ENCODE peak calls at places on chromosomes 1 and 21, in five cellular contexts. One of them, this sample, is unnamed.

GRCh38 chr1:172499636-172500141 is 33.3 kb upstream of the SUCO start:
- DNase-seq in thyroid gland: peak; percentile 79
- DNase-seq in neural crest cell: no peak
- DNase-seq in omental fat pad: no peak
- DNase-seq in brain microvascular endothelial cell: peak; percentile 3
- DNase-seq in this sample: peak; percentile 10

GRCh38 chr1:68128820-68129219 is 78.4 kb upstream of the DIRAS3 start:
- DNase-seq in thyroid gland: no peak
- DNase-seq in neural crest cell: no peak
- DNase-seq in omental fat pad: no peak
- DNase-seq in brain microvascular endothelial cell: no peak
- DNase-seq in this sample: no peak

GRCh38 chr1:191419842-191420241 is 738.4 kb upstream of the RGS18 start:
- DNase-seq in thyroid gland: no peak
- DNase-seq in neural crest cell: no peak
- DNase-seq in omental fat pad: no peak
- DNase-seq in brain microvascular endothelial cell: no peak
- DNase-seq in this sample: no peak

GRCh38 chr21:32826317-32827167 is 55.0 kb upstream of the PAXBP1 start:
- DNase-seq in thyroid gland: peak; percentile 17
- DNase-seq in neural crest cell: peak; percentile 11
- DNase-seq in omental fat pad: no peak
- DNase-seq in brain microvascular endothelial cell: peak; percentile 38
- DNase-seq in this sample: peak; percentile 49

GRCh38 chr1:115217150-115218033 is 120.7 kb downstream of the NGF start:
- DNase-seq in thyroid gland: peak; percentile 5
- DNase-seq in neural crest cell: no peak
- DNase-seq in omental fat pad: no peak
- DNase-seq in brain microvascular endothelial cell: no peak
- DNase-seq in this sample: no peak

GRCh38 chr1:225817611-225818061 is 7.7 kb downstream of the EPHX1 start:
- DNase-seq in thyroid gland: peak; percentile 97
- DNase-seq in neural crest cell: no peak
- DNase-seq in omental fat pad: peak; percentile 52
- DNase-seq in brain microvascular endothelial cell: peak; percentile 55
- DNase-seq in this sample: peak; percentile 84

GRCh38 chr1:85629532-85629920 is 49.0 kb downstream of the CCN1 start:
- DNase-seq in thyroid gland: no peak
- DNase-seq in neural crest cell: no peak
- DNase-seq in omental fat pad: no peak
- DNase-seq in brain microvascular endothelial cell: no peak
- DNase-seq in this sample: no peak

GRCh38 chr1:6638226-6638625 is 13.6 kb downstream of the THAP3 start:
- DNase-seq in thyroid gland: peak; percentile 32
- DNase-seq in neural crest cell: no peak
- DNase-seq in omental fat pad: no peak
- DNase-seq in brain microvascular endothelial cell: no peak
- DNase-seq in this sample: no peak

GRCh38 chr1:224554620-224555259 is 61.4 kb upstream of the CNIH3 start:
- DNase-seq in thyroid gland: no peak
- DNase-seq in neural crest cell: no peak
- DNase-seq in omental fat pad: no peak
- DNase-seq in brain microvascular endothelial cell: no peak
- DNase-seq in this sample: no peak

GRCh38 chr21:46634966-46635323 is 529 bp upstream of the PRMT2 start:
- DNase-seq in thyroid gland: no peak
- DNase-seq in neural crest cell: no peak
- DNase-seq in omental fat pad: no peak
- DNase-seq in brain microvascular endothelial cell: peak; percentile 81
- DNase-seq in this sample: peak; percentile 83

GRCh38 chr1:206705187-206705586 is 20.5 kb downstream of the MAPKAPK2 start:
- DNase-seq in thyroid gland: peak; percentile 76
- DNase-seq in neural crest cell: peak; percentile 18
- DNase-seq in omental fat pad: no peak
- DNase-seq in brain microvascular endothelial cell: peak; percentile 42
- DNase-seq in this sample: peak; percentile 73

GRCh38 chr1:208154679-208155078 is 89.5 kb downstream of the PLXNA2 start:
- DNase-seq in thyroid gland: peak; percentile 33
- DNase-seq in neural crest cell: no peak
- DNase-seq in omental fat pad: no peak
- DNase-seq in brain microvascular endothelial cell: no peak
- DNase-seq in this sample: no peak

GRCh38 chr1:189538271-189538670 is 939.4 kb downstream of the BRINP3 start:
- DNase-seq in thyroid gland: no peak
- DNase-seq in neural crest cell: no peak
- DNase-seq in omental fat pad: no peak
- DNase-seq in brain microvascular endothelial cell: no peak
- DNase-seq in this sample: no peak

GRCh38 chr1:153459655-153460054 is 796 bp downstream of the S100A7 start:
- DNase-seq in thyroid gland: no peak
- DNase-seq in neural crest cell: no peak
- DNase-seq in omental fat pad: no peak
- DNase-seq in brain microvascular endothelial cell: no peak
- DNase-seq in this sample: no peak

GRCh38 chr1:19366599-19367315 is 54.6 kb downstream of the SLC66A1 start:
- DNase-seq in thyroid gland: no peak
- DNase-seq in neural crest cell: no peak
- DNase-seq in omental fat pad: no peak
- DNase-seq in brain microvascular endothelial cell: no peak
- DNase-seq in this sample: no peak

GRCh38 chr1:29635073-29635335 is 398.7 kb downstream of the PTPRU start:
- DNase-seq in thyroid gland: no peak
- DNase-seq in neural crest cell: no peak
- DNase-seq in omental fat pad: no peak
- DNase-seq in brain microvascular endothelial cell: no peak
- DNase-seq in this sample: no peak

GRCh38 chr1:8712413-8713229 is 104.8 kb downstream of the RERE start:
- DNase-seq in thyroid gland: no peak
- DNase-seq in neural crest cell: no peak
- DNase-seq in omental fat pad: no peak
- DNase-seq in brain microvascular endothelial cell: peak; percentile 78
- DNase-seq in this sample: peak; percentile 80

GRCh38 chr1:1924849-1925248 is 5.8 kb upstream of the TMEM52 start:
- DNase-seq in thyroid gland: no peak
- DNase-seq in neural crest cell: no peak
- DNase-seq in omental fat pad: no peak
- DNase-seq in brain microvascular endothelial cell: no peak
- DNase-seq in this sample: no peak

GRCh38 chr1:110346690-110347089 is 7.5 kb downstream of the RBM15 start:
- DNase-seq in thyroid gland: no peak
- DNase-seq in neural crest cell: no peak
- DNase-seq in omental fat pad: no peak
- DNase-seq in brain microvascular endothelial cell: no peak
- DNase-seq in this sample: no peak

GRCh38 chr1:29527314-29528004 is 291.1 kb downstream of the PTPRU start:
- DNase-seq in thyroid gland: no peak
- DNase-seq in neural crest cell: no peak
- DNase-seq in omental fat pad: no peak
- DNase-seq in brain microvascular endothelial cell: no peak
- DNase-seq in this sample: no peak

GRCh38 chr21:32083175-32083574 is 195.7 kb downstream of the MIS18A start:
- DNase-seq in thyroid gland: no peak
- DNase-seq in neural crest cell: no peak
- DNase-seq in omental fat pad: no peak
- DNase-seq in brain microvascular endothelial cell: no peak
- DNase-seq in this sample: no peak

GRCh38 chr1:30731806-30732276 is 8.5 kb upstream of the MATN1 start:
- DNase-seq in thyroid gland: no peak
- DNase-seq in neural crest cell: no peak
- DNase-seq in omental fat pad: no peak
- DNase-seq in brain microvascular endothelial cell: no peak
- DNase-seq in this sample: no peak

GRCh38 chr1:109499081-109499480 is 5.2 kb downstream of the CYB561D1 start:
- DNase-seq in thyroid gland: peak; percentile 28
- DNase-seq in neural crest cell: no peak
- DNase-seq in omental fat pad: no peak
- DNase-seq in brain microvascular endothelial cell: no peak
- DNase-seq in this sample: no peak

GRCh38 chr1:43532716-43533115 is 2.0 kb downstream of the PTPRF start:
- DNase-seq in thyroid gland: no peak
- DNase-seq in neural crest cell: no peak
- DNase-seq in omental fat pad: no peak
- DNase-seq in brain microvascular endothelial cell: no peak
- DNase-seq in this sample: no peak

GRCh38 chr21:16420086-16420724 is 690.4 kb downstream of the USP25 start:
- DNase-seq in thyroid gland: peak; percentile 73
- DNase-seq in neural crest cell: no peak
- DNase-seq in omental fat pad: no peak
- DNase-seq in brain microvascular endothelial cell: peak; percentile 16
- DNase-seq in this sample: no peak

GRCh38 chr1:202697038-202697437 is 13.2 kb downstream of the SYT2 start:
- DNase-seq in thyroid gland: no peak
- DNase-seq in neural crest cell: no peak
- DNase-seq in omental fat pad: no peak
- DNase-seq in brain microvascular endothelial cell: no peak
- DNase-seq in this sample: no peak

GRCh38 chr1:194155962-194156361 is 969.5 kb upstream of the B3GALT2 start:
- DNase-seq in thyroid gland: no peak
- DNase-seq in neural crest cell: no peak
- DNase-seq in omental fat pad: no peak
- DNase-seq in brain microvascular endothelial cell: no peak
- DNase-seq in this sample: no peak

GRCh38 chr21:18772404-18772803 is 368.8 kb upstream of the TMPRSS15 start:
- DNase-seq in thyroid gland: no peak
- DNase-seq in neural crest cell: no peak
- DNase-seq in omental fat pad: no peak
- DNase-seq in brain microvascular endothelial cell: no peak
- DNase-seq in this sample: no peak

DNA sequence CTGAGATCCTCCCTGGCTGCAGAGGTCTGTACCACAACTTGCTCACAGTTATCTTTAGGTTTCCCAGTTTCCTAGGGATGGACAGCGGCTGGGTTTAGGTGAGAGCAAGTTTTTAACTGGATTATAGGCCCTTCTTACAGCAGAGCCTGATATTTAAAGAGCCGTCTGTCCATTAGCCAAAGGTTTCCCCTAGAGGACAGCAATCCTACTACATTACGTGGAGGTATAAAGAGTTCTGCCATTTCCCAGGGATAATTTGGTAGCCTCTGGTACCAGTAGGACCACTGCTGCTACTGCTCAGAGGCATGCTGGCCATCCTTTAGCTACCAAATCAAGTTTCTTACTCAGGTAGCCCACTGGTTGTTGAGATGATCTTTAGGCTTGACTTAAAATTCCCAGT is 21.9 kb upstream of the FCGR2A start:
- DNase-seq in thyroid gland: no peak
- DNase-seq in neural crest cell: no peak
- DNase-seq in omental fat pad: no peak
- DNase-seq in brain microvascular endothelial cell: no peak
- DNase-seq in this sample: no peak
- TF ChIP-seq CTCF in thyroid gland: no peak
- TF ChIP-seq CTCF in neural crest cell: no peak
- TF ChIP-seq CTCF in omental fat pad: no peak
- TF ChIP-seq CTCF in brain microvascular endothelial cell: peak; percentile 13
- TF ChIP-seq CTCF in this sample: no peak

DNA sequence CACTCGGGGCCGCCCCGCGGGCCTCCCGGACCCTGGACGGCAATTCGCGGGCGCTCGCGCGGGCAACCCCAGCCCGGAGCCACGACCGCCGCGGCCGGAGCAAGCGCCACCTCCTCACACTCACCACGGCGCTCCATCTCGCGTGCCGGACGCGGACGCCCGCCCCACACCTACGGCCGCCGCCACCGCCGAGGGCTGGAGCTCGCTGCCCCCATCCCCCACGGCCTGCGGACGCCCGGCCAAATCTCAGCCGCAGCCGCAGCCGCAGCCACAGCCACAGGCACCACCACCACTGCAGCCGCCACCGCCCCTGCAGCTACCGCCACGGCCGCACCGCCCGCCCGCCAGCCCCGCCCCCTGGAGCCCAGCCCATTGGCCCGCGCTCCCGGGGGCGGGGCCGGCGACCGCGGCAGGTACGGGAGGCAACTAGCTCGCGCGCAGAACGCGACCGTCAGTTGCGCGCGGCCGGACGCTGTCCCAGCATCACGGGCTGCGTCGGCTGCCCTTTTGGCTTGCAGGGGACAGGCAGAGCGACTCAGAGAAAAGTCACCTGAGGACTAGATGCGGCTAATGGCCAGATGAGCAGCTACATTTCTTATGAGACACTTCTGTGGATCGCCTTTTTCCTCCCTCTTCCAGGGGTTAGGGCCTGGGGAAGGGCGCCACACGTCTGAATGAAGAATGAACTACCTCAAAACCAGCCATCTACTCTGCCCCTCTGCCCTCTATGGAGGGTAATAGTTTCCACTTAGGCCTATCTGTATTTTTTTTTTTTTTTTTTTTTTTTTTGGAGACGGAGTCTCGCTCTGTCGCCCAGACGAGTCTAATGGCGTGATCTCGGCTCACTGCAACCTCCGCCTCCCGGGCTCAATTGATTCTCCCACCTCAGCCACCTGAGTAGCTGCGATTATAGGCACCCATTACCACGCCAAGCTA is at the start of gene ARHGAP29:
- DNase-seq in thyroid gland: peak; percentile 90
- DNase-seq in neural crest cell: peak; percentile 73
- DNase-seq in omental fat pad: peak; percentile 48
- DNase-seq in brain microvascular endothelial cell: peak; percentile 74
- DNase-seq in this sample: peak; percentile 58
- TF ChIP-seq CTCF in thyroid gland: peak; percentile 27
- TF ChIP-seq CTCF in neural crest cell: no peak
- TF ChIP-seq CTCF in omental fat pad: no peak
- TF ChIP-seq CTCF in brain microvascular endothelial cell: peak; percentile 20
- TF ChIP-seq CTCF in this sample: no peak

DNA sequence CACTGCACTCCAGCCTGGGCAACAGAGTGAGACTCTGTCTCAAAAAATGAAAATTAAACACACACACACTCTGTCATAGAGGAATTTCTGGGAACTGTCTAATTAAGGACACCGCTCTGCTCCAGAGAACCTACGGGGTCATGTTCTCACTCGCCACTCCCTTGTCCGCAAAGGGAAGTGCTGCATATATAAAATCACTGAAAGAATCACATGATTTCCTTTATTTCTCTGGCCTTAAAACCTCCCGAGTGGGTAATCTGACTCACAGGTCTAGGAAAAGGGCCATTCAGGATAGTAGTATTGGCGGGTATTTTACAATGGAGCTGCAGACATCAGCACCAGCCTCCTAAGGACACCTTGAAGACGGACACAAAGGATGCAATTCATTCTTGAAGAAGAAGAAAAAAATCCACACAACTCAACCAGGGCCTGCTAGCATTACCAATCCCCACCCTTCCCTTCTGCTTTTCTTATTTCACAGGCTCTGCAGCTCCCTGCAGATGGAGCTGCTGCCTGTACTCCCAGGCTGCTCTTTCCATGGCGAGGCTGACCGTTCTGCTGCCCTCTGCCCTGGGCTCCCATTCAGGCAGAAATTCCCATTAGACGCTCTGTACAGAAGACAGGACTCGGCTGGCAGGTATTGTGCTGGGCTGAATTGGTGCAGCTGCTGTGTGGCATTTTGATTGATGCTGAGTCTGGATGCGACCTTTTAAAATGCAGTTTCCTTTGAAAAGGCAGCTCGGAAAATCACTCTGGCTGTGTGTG is 53.3 kb upstream of the FAM89A start:
- DNase-seq in thyroid gland: no peak
- DNase-seq in neural crest cell: peak; percentile 43
- DNase-seq in omental fat pad: no peak
- DNase-seq in brain microvascular endothelial cell: no peak
- DNase-seq in this sample: no peak
- TF ChIP-seq CTCF in thyroid gland: no peak
- TF ChIP-seq CTCF in neural crest cell: no peak
- TF ChIP-seq CTCF in omental fat pad: no peak
- TF ChIP-seq CTCF in brain microvascular endothelial cell: peak; percentile 58
- TF ChIP-seq CTCF in this sample: peak; percentile 23

GRCh38 chr1:88029899-88030298 is 654.2 kb upstream of the PKN2 start:
- DNase-seq in thyroid gland: no peak
- DNase-seq in neural crest cell: no peak
- DNase-seq in omental fat pad: no peak
- DNase-seq in brain microvascular endothelial cell: no peak
- DNase-seq in this sample: no peak
- TF ChIP-seq CTCF in thyroid gland: peak; percentile 26
- TF ChIP-seq CTCF in neural crest cell: no peak
- TF ChIP-seq CTCF in omental fat pad: no peak
- TF ChIP-seq CTCF in brain microvascular endothelial cell: no peak
- TF ChIP-seq CTCF in this sample: no peak

This sample was measured in HFFc6.